ENCODE peak calls at places on chromosomes 3 and 15, in six cellular contexts. I is GM04504, L is upper lobe of right lung, C is non-pigmented ciliary epithelial cell, W is GM12865, N is GDM1. U is an unnamed sample.

GRCh38 chr3:58874795-58875194 is 175.0 kb downstream of the CFAP20DC start:
- DNase-seq in W (peak; percentile 69), I (no peak), C (no peak), L (no peak), N (no peak), U (no peak)

GRCh38 chr3:59451041-59451763 is 401.4 kb upstream of the CFAP20DC start:
- DNase-seq in W (peak; percentile 96), N (no peak), C (no peak), L (no peak), I (no peak), U (no peak)

GRCh38 chr3:184333190-184333589 is 4.2 kb upstream of the FAM131A start:
- DNase-seq in C (no peak), W (no peak), L (no peak), I (no peak), N (no peak), U (no peak)

GRCh38 chr15:61530769-61531168 is 301.7 kb upstream of the RORA start:
- DNase-seq in I (no peak), C (no peak), W (no peak), N (no peak), L (no peak), U (no peak)

GRCh38 chr3:166177130-166177529 is 339.9 kb upstream of the BCHE start:
- DNase-seq in I (no peak), N (no peak), L (no peak), C (no peak), W (no peak), U (no peak)

GRCh38 chr15:29612096-29612495 is 210.2 kb downstream of the TJP1 start:
- DNase-seq in C (peak; percentile 81), I (peak; percentile 40), N (no peak), L (no peak), W (no peak), U (no peak)

GRCh38 chr15:75032391-75032790 is 9.0 kb downstream of the PPCDC start:
- DNase-seq in I (no peak), C (no peak), N (no peak), W (no peak), L (no peak), U (no peak)

GRCh38 chr3:143465638-143466037 is 346.1 kb downstream of the CHST2 start:
- DNase-seq in N (no peak), L (no peak), C (no peak), I (no peak), W (no peak), U (no peak)

GRCh38 chr3:127011270-127011992 is 28.5 kb downstream of the PLXNA1 start:
- DNase-seq in L (no peak), C (no peak), W (no peak), N (no peak), I (peak; percentile 19), U (no peak)

GRCh38 chr3:72157782-72158638 is 373.1 kb upstream of the PROK2 start:
- DNase-seq in W (no peak), C (no peak), L (no peak), I (no peak), N (no peak), U (no peak)

GRCh38 chr3:106514431-106514830 is 645.6 kb upstream of the CBLB start:
- DNase-seq in N (no peak), W (no peak), I (no peak), C (no peak), L (no peak), U (no peak)

GRCh38 chr3:121914081-121914998 is 20.1 kb downstream of the SLC15A2 start:
- DNase-seq in I (no peak), L (no peak), C (no peak), W (no peak), N (no peak), U (no peak)

GRCh38 chr3:109336272-109336957 is 931 bp downstream of the DPPA4 start:
- DNase-seq in C (no peak), L (no peak), I (no peak), N (no peak), W (no peak), U (no peak)

GRCh38 chr15:58731756-58732535 is 17.6 kb downstream of the ADAM10 start:
- DNase-seq in L (no peak), I (peak; percentile 13), N (no peak), C (peak; percentile 65), W (no peak), U (no peak)

GRCh38 chr3:14319654-14320182 is 82.7 kb upstream of the SLC6A6 start:
- DNase-seq in N (peak; percentile 59), I (no peak), C (peak; percentile 20), L (no peak), W (peak; percentile 85), U (no peak)

GRCh38 chr15:62545392-62546227 is 380.5 kb upstream of the C2CD4B start:
- DNase-seq in N (no peak), L (no peak), W (no peak), I (peak; percentile 72), C (no peak), U (peak; percentile 72)

GRCh38 chr3:23263796-23264195 is 60.7 kb downstream of the UBE2E2 start:
- DNase-seq in N (no peak), I (no peak), W (no peak), C (peak; percentile 53), L (no peak), U (no peak)

GRCh38 chr3:22451501-22451900 is 700.5 kb upstream of the ZNF385D start:
- DNase-seq in W (no peak), L (no peak), C (no peak), N (no peak), I (no peak), U (no peak)

GRCh38 chr15:72116680-72117447 is 1.1 kb downstream of the MYO9A start:
- DNase-seq in N (no peak), C (no peak), W (peak; percentile 16), L (no peak), I (no peak), U (peak; percentile 75)

GRCh38 chr3:36944012-36944640 is 728 bp downstream of the TRANK1 start:
- DNase-seq in I (no peak), L (peak; percentile 86), C (no peak), W (peak; percentile 22), N (peak; percentile 39), U (peak; percentile 80)

GRCh38 chr15:51227967-51228783 is 110.2 kb downstream of the CYP19A1 start:
- DNase-seq in I (peak; percentile 87), N (peak; percentile 6), W (peak; percentile 88), L (no peak), C (peak; percentile 63), U (no peak)

GRCh38 chr3:55341502-55342031 is 145.5 kb downstream of the WNT5A start:
- DNase-seq in W (no peak), C (no peak), N (no peak), I (no peak), L (no peak), U (no peak)

GRCh38 chr3:13570391-13571194 is 21.7 kb downstream of the FBLN2 start:
- DNase-seq in I (no peak), C (no peak), N (no peak), L (no peak), W (no peak), U (no peak)

GRCh38 chr15:66184936-66185790 is 68.4 kb downstream of the MEGF11 start:
- DNase-seq in W (no peak), C (no peak), I (no peak), L (no peak), N (no peak), U (no peak)

GRCh38 chr3:63967675-63968611 is 55.4 kb downstream of the PSMD6 start:
- DNase-seq in N (peak; percentile 66), L (no peak), C (no peak), W (peak; percentile 69), I (no peak), U (peak; percentile 74)

GRCh38 chr15:79332824-79333510 is 22.1 kb downstream of the TMED3 start:
- DNase-seq in L (no peak), W (no peak), C (no peak), I (no peak), N (no peak), U (no peak)

GRCh38 chr3:56980798-56981390 is 79.6 kb upstream of the SPATA12 start:
- DNase-seq in W (no peak), C (peak; percentile 98), L (no peak), N (peak; percentile 80), I (peak; percentile 97), U (no peak)

GRCh38 chr3:54681706-54682105 is 246.2 kb downstream of the LRTM1 start:
- DNase-seq in I (no peak), N (no peak), W (no peak), L (no peak), C (no peak), U (no peak)

GRCh38 chr3:187520027-187520945 is 149.9 kb downstream of the SST start:
- DNase-seq in I (peak; percentile 54), N (no peak), W (no peak), C (no peak), L (no peak), U (no peak)

GRCh38 chr3:45065373-45065720 is 39.2 kb downstream of the CLEC3B start:
- DNase-seq in W (no peak), L (no peak), N (no peak), I (no peak), C (no peak), U (no peak)